ENCODE peak calls at places on chromosomes 3 and 15, in eight cellular contexts. V is NCI-H748 treated with DMSO at 0.1 percent for 48 hours; E is stimulated activated CD8-positive, alpha-beta memory T cell treated with anti-CD3 and anti-CD28 coated beads, Interleukin-15, amount 100 ng/mL, for 4 hours; M is CD8-positive, alpha-beta memory T cell; J is H9; G is AG04450; X is activated CD4-positive, CD25-positive, alpha-beta regulatory T cell; Z is activated T-cell treated with anti-CD3 and anti-CD28 coated beads for 1 hour. P is an unnamed sample.

GRCh38 chr15:52764731-52765130 is 25.4 kb downstream of the ONECUT1 start:
- DNase-seq in V (no peak), E (no peak), M (no peak), J (no peak), G (no peak), X (no peak), Z (no peak), P (no peak)

GRCh38 chr15:97156739-97157265 is 803.7 kb upstream of the ARRDC4 start:
- DNase-seq in V (no peak), E (no peak), M (no peak), J (no peak), G (no peak), X (no peak), Z (no peak), P (no peak)

GRCh38 chr3:54988302-54989022 is 60.6 kb upstream of the LRTM1 start:
- DNase-seq in V (no peak), E (no peak), M (no peak), J (no peak), G (peak; percentile 85), X (no peak), Z (no peak), P (no peak)

GRCh38 chr3:188396900-188397299 is 242.9 kb downstream of the LPP start:
- DNase-seq in V (no peak), E (no peak), M (no peak), J (no peak), G (no peak), X (no peak), Z (no peak), P (no peak)

GRCh38 chr3:47578119-47578630 is 490 bp downstream of the CSPG5 start:
- DNase-seq in V (no peak), E (no peak), M (peak; percentile 27), J (peak; percentile 72), G (no peak), X (peak; percentile 19), Z (peak; percentile 23), P (no peak)

GRCh38 chr3:99854899-99855298 is 37.2 kb downstream of the CMSS1 start:
- DNase-seq in V (no peak), E (no peak), M (no peak), J (no peak), G (no peak), X (no peak), Z (no peak), P (no peak)

GRCh38 chr3:53215816-53216215 is 40.0 kb downstream of the TKT start:
- DNase-seq in V (no peak), E (no peak), M (no peak), J (no peak), G (no peak), X (no peak), Z (no peak), P (no peak)

GRCh38 chr3:141434255-141434654 is 52.6 kb upstream of the RASA2 start:
- DNase-seq in V (no peak), E (no peak), M (no peak), J (no peak), G (no peak), X (no peak), Z (no peak), P (no peak)

GRCh38 chr15:69395460-69395859 is 18.7 kb upstream of the KIF23 start:
- DNase-seq in V (no peak), E (no peak), M (no peak), J (no peak), G (no peak), X (no peak), Z (no peak), P (no peak)

GRCh38 chr15:36479200-36479896 is 100.1 kb upstream of the CDIN1 start:
- DNase-seq in V (no peak), E (no peak), M (no peak), J (no peak), G (no peak), X (no peak), Z (no peak), P (no peak)

GRCh38 chr3:154060606-154061380 is 60.4 kb upstream of the ARHGEF26 start:
- DNase-seq in V (no peak), E (no peak), M (no peak), J (peak; percentile 35), G (no peak), X (no peak), Z (no peak), P (no peak)

GRCh38 chr3:177705976-177706866 is 508.9 kb upstream of the TBL1XR1 start:
- DNase-seq in V (no peak), E (no peak), M (no peak), J (no peak), G (no peak), X (no peak), Z (no peak), P (no peak)

GRCh38 chr3:35043040-35043439 is 596.3 kb upstream of the ARPP21 start:
- DNase-seq in V (no peak), E (no peak), M (no peak), J (no peak), G (no peak), X (no peak), Z (no peak), P (no peak)

GRCh38 chr3:110123929-110124328 is 786.6 kb upstream of the DPPA4 start:
- DNase-seq in V (no peak), E (no peak), M (no peak), J (no peak), G (no peak), X (no peak), Z (no peak), P (no peak)

GRCh38 chr3:194123735-194124134 is 12.2 kb upstream of the HES1 start:
- DNase-seq in V (no peak), E (no peak), M (no peak), J (no peak), G (no peak), X (no peak), Z (no peak), P (no peak)

GRCh38 chr15:39054128-39054732 is 489.6 kb upstream of the RASGRP1 start:
- DNase-seq in V (no peak), E (no peak), M (no peak), J (no peak), G (no peak), X (no peak), Z (no peak), P (no peak)

GRCh38 chr15:70132148-70132547 is 34.4 kb upstream of the TLE3 start:
- DNase-seq in V (no peak), E (no peak), M (no peak), J (no peak), G (no peak), X (no peak), Z (no peak), P (no peak)

GRCh38 chr15:75235760-75236729 is 22.1 kb upstream of the GOLGA6C start:
- DNase-seq in V (no peak), E (no peak), M (no peak), J (no peak), G (no peak), X (no peak), Z (no peak), P (no peak)

GRCh38 chr3:184937611-184938010 is 125.6 kb downstream of the VPS8 start:
- DNase-seq in V (no peak), E (no peak), M (no peak), J (no peak), G (no peak), X (no peak), Z (no peak), P (no peak)

GRCh38 chr3:126266291-126266840 is 86.0 kb upstream of the ALDH1L1 start:
- DNase-seq in V (no peak), E (no peak), M (no peak), J (no peak), G (no peak), X (no peak), Z (no peak), P (no peak)

GRCh38 chr3:55427739-55428138 is 59.4 kb downstream of the WNT5A start:
- DNase-seq in V (no peak), E (no peak), M (no peak), J (no peak), G (no peak), X (no peak), Z (no peak), P (no peak)

GRCh38 chr3:114730397-114730796 is 416.7 kb downstream of the ZBTB20 start:
- DNase-seq in V (no peak), E (no peak), M (no peak), J (no peak), G (no peak), X (no peak), Z (no peak), P (no peak)

GRCh38 chr3:122857019-122857418 is 62.1 kb downstream of the SLC49A4 start:
- DNase-seq in V (no peak), E (no peak), M (no peak), J (no peak), G (no peak), X (no peak), Z (no peak), P (no peak)

GRCh38 chr3:129063841-129064482 is 3.4 kb downstream of the GP9 start:
- DNase-seq in V (no peak), E (no peak), M (no peak), J (no peak), G (no peak), X (no peak), Z (no peak), P (no peak)

GRCh38 chr15:89278307-89278706 is 34.5 kb downstream of the FANCI start:
- DNase-seq in V (no peak), E (no peak), M (no peak), J (no peak), G (no peak), X (no peak), Z (no peak), P (no peak)

GRCh38 chr15:39145854-39146253 is 435.0 kb upstream of the THBS1 start:
- DNase-seq in V (no peak), E (no peak), M (no peak), J (no peak), G (no peak), X (no peak), Z (no peak), P (no peak)

GRCh38 chr15:70195808-70196304 is 98.1 kb upstream of the TLE3 start:
- DNase-seq in V (no peak), E (no peak), M (no peak), J (no peak), G (peak; percentile 76), X (no peak), Z (no peak), P (peak; percentile 58)

GRCh38 chr3:176953106-176954080 is 243.9 kb downstream of the TBL1XR1 start:
- DNase-seq in V (no peak), E (no peak), M (no peak), J (no peak), G (peak; percentile 49), X (no peak), Z (no peak), P (no peak)

GRCh38 chr3:129424185-129424841 is 4.1 kb downstream of the EFCAB12 start:
- DNase-seq in V (no peak), E (no peak), M (no peak), J (no peak), G (no peak), X (no peak), Z (no peak), P (no peak)

GRCh38 chr15:31455499-31455898 is 128.9 kb downstream of the KLF13 start:
- DNase-seq in V (no peak), E (no peak), M (no peak), J (peak; percentile 29), G (no peak), X (no peak), Z (no peak), P (no peak)

GRCh38 chr3:64188810-64189560 is 36.3 kb downstream of the PRICKLE2 start:
- DNase-seq in V (no peak), E (no peak), M (no peak), J (no peak), G (peak; percentile 72), X (no peak), Z (no peak), P (no peak)

P was measured in cerebellar nuclear complex.